ENCODE peak calls at places on chromosomes 13 and 19, in ten cellular contexts. N is esophagus squamous epithelium, O is A549, Q is colonic mucosa, F is thoracic aorta, H is esophagus muscularis mucosa, V is mucosa of descending colon, A is endothelial cell of umbilical vein, K is K562, X is cardiac muscle cell. Z is an unnamed sample.
A peak's percentile ranks its signal among the peaks of the same experiment; 100 is the strongest.

GRCh38 chr19:46601318-46602224 is at the start of gene CALM3:
- DNase-seq in N (no peak), O (no peak), Q (no peak), F (no peak), H (peak; percentile 89), V (peak; percentile 63), A (peak; percentile 33), K (no peak), X (no peak), Z (no peak)

GRCh38 chr19:13053761-13054604 is 48.7 kb downstream of the LYL1 start:
- DNase-seq in N (no peak), O (no peak), Q (peak; percentile 70), F (no peak), H (peak; percentile 95), V (peak; percentile 77), A (peak; percentile 86), K (no peak), X (peak; percentile 99), Z (no peak)

GRCh38 chr13:35283856-35284255 is 192.6 kb downstream of the MAB21L1 start:
- DNase-seq in N (no peak), O (no peak), Q (no peak), F (no peak), H (no peak), V (no peak), A (peak; percentile 13), K (no peak), X (peak; percentile 22), Z (no peak)

GRCh38 chr13:98890186-98890585 is 87.7 kb downstream of the DOCK9 start:
- DNase-seq in N (no peak), O (no peak), Q (no peak), F (no peak), H (no peak), V (no peak), A (peak; percentile 47), K (no peak), X (peak; percentile 69), Z (no peak)

GRCh38 chr13:19058566-19058965 is 123.1 kb downstream of the TUBA3C start:
- DNase-seq in N (no peak), O (no peak), Q (no peak), F (no peak), H (no peak), V (no peak), A (no peak), K (no peak), X (no peak), Z (no peak)

GRCh38 chr19:35231956-35232746 is 3.6 kb upstream of the FAM187B start:
- DNase-seq in N (no peak), O (no peak), Q (no peak), F (no peak), H (peak; percentile 87), V (no peak), A (no peak), K (no peak), X (no peak), Z (no peak)

GRCh38 chr19:8631425-8631819 is 989 bp downstream of the NFILZ start:
- DNase-seq in N (no peak), O (peak; percentile 61), Q (peak; percentile 27), F (peak; percentile 35), H (no peak), V (peak; percentile 46), A (no peak), K (no peak), X (peak; percentile 84), Z (peak; percentile 77)

GRCh38 chr13:95300625-95301134 is 571 bp downstream of the ABCC4 start:
- DNase-seq in N (no peak), O (peak; percentile 66), Q (peak; percentile 61), F (no peak), H (no peak), V (peak; percentile 70), A (peak; percentile 63), K (peak; percentile 75), X (peak; percentile 38), Z (no peak)

GRCh38 chr19:11400695-11401291 is 16.7 kb upstream of the EPOR start:
- DNase-seq in N (no peak), O (no peak), Q (no peak), F (no peak), H (no peak), V (no peak), A (no peak), K (peak; percentile 11), X (no peak), Z (no peak)

GRCh38 chr13:113882716-113883115 is 18.8 kb upstream of the GAS6 start:
- DNase-seq in N (no peak), O (no peak), Q (no peak), F (no peak), H (peak; percentile 85), V (no peak), A (no peak), K (no peak), X (no peak), Z (no peak)

GRCh38 chr13:110008816-110009215 is 222.4 kb upstream of the IRS2 start:
- DNase-seq in N (no peak), O (no peak), Q (no peak), F (no peak), H (no peak), V (no peak), A (no peak), K (no peak), X (no peak), Z (no peak)

GRCh38 chr13:110006304-110006703 is 219.9 kb upstream of the IRS2 start:
- DNase-seq in N (no peak), O (no peak), Q (no peak), F (no peak), H (no peak), V (no peak), A (no peak), K (no peak), X (peak; percentile 59), Z (no peak)

GRCh38 chr13:110014719-110015118 is 228.3 kb upstream of the IRS2 start:
- DNase-seq in N (no peak), O (no peak), Q (no peak), F (no peak), H (no peak), V (no peak), A (no peak), K (no peak), X (no peak), Z (no peak)

GRCh38 chr13:110012102-110012739 is 225.8 kb upstream of the IRS2 start:
- DNase-seq in N (no peak), O (peak; percentile 43), Q (no peak), F (no peak), H (no peak), V (no peak), A (peak; percentile 6), K (no peak), X (peak; percentile 97), Z (no peak)

DNA sequence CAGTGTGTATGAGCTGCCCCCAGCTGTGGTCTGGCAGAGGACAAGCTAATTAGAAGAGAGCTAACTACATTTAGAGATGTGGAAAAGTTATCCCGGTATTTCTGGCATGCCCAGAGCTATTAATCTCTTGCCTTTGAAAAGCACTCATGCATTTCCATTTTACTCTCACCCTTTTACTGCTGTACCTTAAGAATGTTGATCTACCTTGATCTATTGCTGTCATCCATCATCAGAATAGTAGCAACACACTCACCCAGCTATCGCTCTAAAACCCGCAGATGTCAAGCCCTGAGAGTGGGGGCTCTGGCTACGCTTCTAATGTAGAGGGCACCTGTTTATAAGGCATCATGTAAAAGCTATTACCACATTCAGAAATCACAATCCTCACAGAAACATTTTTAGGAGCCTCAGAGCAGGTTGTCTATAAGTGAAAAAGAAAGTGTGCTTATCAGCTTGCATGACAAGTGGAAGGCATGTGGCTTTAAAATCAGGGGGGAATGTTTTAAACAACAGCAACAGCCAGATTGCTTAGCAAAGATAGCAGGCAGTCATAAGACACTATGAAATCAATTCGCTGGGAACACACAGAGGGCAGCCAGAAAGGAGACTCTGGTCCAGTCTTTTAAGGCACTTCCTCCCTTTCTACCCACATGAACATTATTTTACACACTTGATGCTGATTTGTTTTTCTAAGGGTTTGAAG is 224.2 kb upstream of the IRS2 start:
- DNase-seq in N (no peak), O (no peak), Q (no peak), F (no peak), H (no peak), V (no peak), A (no peak), K (no peak), X (peak; percentile 29), Z (no peak)
- H3K4me3 ChIP-seq in N (no peak overlapping the region), O (no peak overlapping the region), Q (no peak overlapping the region), F (no peak overlapping the region), H (no peak overlapping the region), V (no peak overlapping the region), A (no peak overlapping the region), K (no peak overlapping the region), X (no peak overlapping the region), Z (no peak overlapping the region)

GRCh38 chr13:51444922-51445321 is 7.9 kb downstream of the INTS6 start:
- DNase-seq in N (no peak), O (peak; percentile 13), Q (no peak), F (no peak), H (no peak), V (no peak), A (peak; percentile 11), K (peak; percentile 4), X (peak; percentile 72), Z (no peak)
- TF ChIP-seq CTCF in N (no peak), O (peak; percentile 40), Q (no peak), F (peak; percentile 21), H (no peak), V (no peak), A (no peak), K (no peak), X (peak; percentile 42), Z (no peak)

GRCh38 chr19:40805258-40805868 is 6.4 kb downstream of the EGLN2 start:
- DNase-seq in N (no peak), O (no peak), Q (peak; percentile 62), F (no peak), H (no peak), V (peak; percentile 67), A (no peak), K (no peak), X (no peak), Z (no peak)
- H3K4me1 ChIP-seq in N (peaks cover 91% of the 10 kb centered on the region), O (peaks cover 57% of the 10 kb centered on the region), Q (peaks cover 55% of the 10 kb centered on the region), F (peaks cover 54% of the 10 kb centered on the region), H (peaks cover 99% of the 10 kb centered on the region), V (peaks cover 62% of the 10 kb centered on the region), A (peaks cover 72% of the 10 kb centered on the region), K (peaks cover 82% of the 10 kb centered on the region), X (peaks cover 41% of the 10 kb centered on the region), Z (peaks cover 38% of the 10 kb centered on the region)

GRCh38 chr19:55172741-55173140 is 6.3 kb upstream of the DNAAF3 start:
- DNase-seq in N (no peak), O (no peak), Q (no peak), F (no peak), H (no peak), V (no peak), A (no peak), K (no peak), X (peak; percentile 52), Z (no peak)

GRCh38 chr19:55173186-55173716 is 6.8 kb upstream of the DNAAF3 start:
- DNase-seq in N (no peak), O (no peak), Q (no peak), F (no peak), H (no peak), V (no peak), A (no peak), K (no peak), X (no peak), Z (no peak)

GRCh38 chr19:55174425-55175116 is 5.5 kb downstream of the SYT5 start:
- DNase-seq in N (no peak), O (no peak), Q (no peak), F (no peak), H (no peak), V (no peak), A (no peak), K (peak; percentile 21), X (no peak), Z (no peak)

GRCh38 chr19:55175117-55175867 is 4.8 kb downstream of the SYT5 start:
- DNase-seq in N (no peak), O (no peak), Q (no peak), F (no peak), H (no peak), V (no peak), A (no peak), K (peak; percentile 96), X (no peak), Z (no peak)

GRCh38 chr19:55173717-55174409 is 6.2 kb downstream of the SYT5 start:
- DNase-seq in N (no peak), O (peak; percentile 95), Q (peak; percentile 70), F (no peak), H (no peak), V (peak; percentile 65), A (no peak), K (peak; percentile 94), X (peak; percentile 83), Z (no peak)
- H3K4me3 ChIP-seq in N (peak overlapping the region; percentile 63), O (peak overlapping the region; percentile 54), Q (peak overlapping the region; percentile 9), F (peak overlapping the region; percentile 69), H (peak overlapping the region; percentile 41), V (no peak overlapping the region), A (peak overlapping the region; percentile 19), K (peak overlapping the region; percentile 60), X (peak overlapping the region; percentile 30), Z (peak overlapping the region; percentile 54)

Z was measured in ascending aorta.